ENCODE peak calls at places on chromosomes 7 and 10, in six cellular contexts. M, Z, V, B, L and W are unnamed samples.

GRCh38 chr10:7787857-7788639 is at the start of the genes ATP5F1C and KIN:
- DNase-seq in M (peak; percentile 96), Z (peak; percentile 98), V (peak; percentile 97), B (peak; percentile 98), L (peak; percentile 98), W (peak; percentile 95)

GRCh38 chr7:42624471-42624870 is 287.4 kb downstream of the C7orf25 start:
- DNase-seq in M (peak; percentile 27), Z (no peak), V (no peak), B (no peak), L (no peak), W (no peak)

GRCh38 chr10:124917168-124917938 is 24.6 kb upstream of the ZRANB1 start:
- DNase-seq in M (peak; percentile 45), Z (peak; percentile 56), V (peak; percentile 46), B (peak; percentile 56), L (peak; percentile 63), W (peak; percentile 29)

GRCh38 chr7:141480953-141481352 is 70.3 kb upstream of the AGK start:
- DNase-seq in M (no peak), Z (no peak), V (no peak), B (no peak), L (no peak), W (no peak)

GRCh38 chr7:42677751-42678231 is 234.1 kb downstream of the C7orf25 start:
- DNase-seq in M (peak; percentile 91), Z (no peak), V (no peak), B (no peak), L (peak; percentile 85), W (peak; percentile 78)

GRCh38 chr10:21572578-21572977 is 38.5 kb downstream of the MLLT10 start:
- DNase-seq in M (peak; percentile 78), Z (no peak), V (no peak), B (no peak), L (peak; percentile 77), W (peak; percentile 46)

GRCh38 chr10:84543077-84543476 is 214.7 kb downstream of the CCSER2 start:
- DNase-seq in M (no peak), Z (no peak), V (no peak), B (no peak), L (no peak), W (no peak)

GRCh38 chr10:78524941-78525340 is 491.3 kb downstream of the RPS24 start:
- DNase-seq in M (no peak), Z (no peak), V (no peak), B (no peak), L (no peak), W (no peak)

GRCh38 chr10:123769647-123770046 is 103.5 kb downstream of the GPR26 start:
- DNase-seq in M (no peak), Z (no peak), V (no peak), B (no peak), L (no peak), W (no peak)

GRCh38 chr10:15123749-15124184 is 26.6 kb downstream of the RPP38 start:
- DNase-seq in M (peak; percentile 93), Z (no peak), V (no peak), B (no peak), L (peak; percentile 90), W (peak; percentile 89)

GRCh38 chr7:90298145-90299038 is 22.7 kb downstream of the FAM237B start:
- DNase-seq in M (peak; percentile 76), Z (no peak), V (no peak), B (no peak), L (peak; percentile 85), W (peak; percentile 71)

GRCh38 chr10:13448216-13448615 is 80.6 kb downstream of the BEND7 start:
- DNase-seq in M (no peak), Z (no peak), V (no peak), B (no peak), L (peak; percentile 29), W (no peak)

GRCh38 chr10:15801641-15802040 is 58.7 kb downstream of the MINDY3 start:
- DNase-seq in M (no peak), Z (no peak), V (no peak), B (no peak), L (peak; percentile 18), W (no peak)

GRCh38 chr7:92698237-92698841 is 108.1 kb upstream of the FAM133B start:
- DNase-seq in M (peak; percentile 87), Z (peak; percentile 48), V (peak; percentile 62), B (no peak), L (peak; percentile 91), W (peak; percentile 83)

GRCh38 chr7:59986-60675 is 132.2 kb upstream of the FAM20C start:
- DNase-seq in M (no peak), Z (peak; percentile 25), V (no peak), B (peak; percentile 55), L (no peak), W (no peak)

GRCh38 chr7:26704786-26705185 is 159.6 kb downstream of the SKAP2 start:
- DNase-seq in M (peak; percentile 74), Z (no peak), V (no peak), B (no peak), L (peak; percentile 69), W (no peak)

GRCh38 chr7:157903715-157904114 is 566.9 kb downstream of the DNAJB6 start:
- DNase-seq in M (no peak), Z (no peak), V (no peak), B (no peak), L (no peak), W (no peak)

GRCh38 chr7:127392182-127392565 is 334 bp downstream of the ZNF800 start:
- DNase-seq in M (peak; percentile 58), Z (peak; percentile 71), V (peak; percentile 62), B (peak; percentile 81), L (peak; percentile 65), W (peak; percentile 62)

GRCh38 chr7:51016546-51016945 is 233.8 kb upstream of the GRB10 start:
- DNase-seq in M (no peak), Z (peak; percentile 25), V (no peak), B (no peak), L (no peak), W (no peak)

GRCh38 chr10:78149193-78149592 is 115.5 kb downstream of the RPS24 start:
- DNase-seq in M (peak; percentile 11), Z (no peak), V (no peak), B (no peak), L (peak; percentile 11), W (no peak)

GRCh38 chr7:141575164-141575563 is 24.0 kb downstream of the AGK start:
- DNase-seq in M (peak; percentile 26), Z (no peak), V (no peak), B (no peak), L (no peak), W (no peak)

GRCh38 chr7:106418094-106418493 is 133.3 kb upstream of the NAMPT start:
- DNase-seq in M (peak; percentile 85), Z (no peak), V (peak; percentile 25), B (no peak), L (peak; percentile 90), W (no peak)

GRCh38 chr10:56844939-56845529 is 484.0 kb upstream of the ZWINT start:
- DNase-seq in M (peak; percentile 10), Z (no peak), V (no peak), B (no peak), L (no peak), W (no peak)

GRCh38 chr10:47282657-47283018 is 17.4 kb upstream of the GDF10 start:
- DNase-seq in M (no peak), Z (no peak), V (no peak), B (no peak), L (no peak), W (no peak)

GRCh38 chr7:147809785-147810184 is 780.8 kb upstream of the C7orf33 start:
- DNase-seq in M (no peak), Z (no peak), V (no peak), B (no peak), L (no peak), W (no peak)

GRCh38 chr7:80736371-80736770 is 97.9 kb downstream of the CD36 start:
- DNase-seq in M (no peak), Z (no peak), V (no peak), B (no peak), L (no peak), W (no peak)

GRCh38 chr7:46003896-46004875 is 83.1 kb upstream of the IGFBP3 start:
- DNase-seq in M (peak; percentile 68), Z (no peak), V (no peak), B (no peak), L (peak; percentile 66), W (peak; percentile 83)

GRCh38 chr7:114416089-114416990 is 1.7 kb downstream of the FOXP2 start:
- DNase-seq in M (peak; percentile 21), Z (no peak), V (no peak), B (no peak), L (no peak), W (no peak)

GRCh38 chr7:127751062-127751722 is 99.2 kb downstream of the SND1 start:
- DNase-seq in M (peak; percentile 60), Z (no peak), V (no peak), B (no peak), L (peak; percentile 90), W (no peak)

DNA sequence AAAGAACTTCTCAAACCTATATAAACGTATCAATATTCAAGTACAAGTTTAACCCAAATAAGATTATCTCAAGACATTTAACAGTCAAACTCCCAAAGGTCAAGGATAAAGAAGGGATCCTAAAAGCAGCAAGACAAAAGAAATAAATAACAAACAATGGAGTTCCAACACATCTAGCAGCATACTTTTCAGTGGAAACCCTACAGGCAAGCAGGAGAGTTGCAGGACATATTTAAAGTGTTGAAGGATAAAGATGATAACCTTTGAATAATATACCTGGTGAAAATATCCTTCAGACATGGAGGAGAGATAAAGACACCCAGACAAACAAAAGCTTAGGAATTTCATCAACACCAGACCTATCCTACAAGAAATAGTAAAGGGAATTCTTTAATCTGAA is 82.8 kb downstream of the TES start:
- DNase-seq in M (no peak), Z (no peak), V (no peak), B (no peak), L (no peak), W (no peak)
- TF ChIP-seq CTCF in M (peak; percentile 31), Z (no peak), V (no peak), B (no peak), L (peak; percentile 32), W (peak; percentile 62)

GRCh38 chr10:3231951-3232730 is 59.6 kb upstream of the PITRM1 start:
- DNase-seq in M (peak; percentile 41), Z (no peak), V (no peak), B (no peak), L (peak; percentile 77), W (no peak)
- TF ChIP-seq CTCF in M (peak; percentile 31), Z (no peak), V (no peak), B (no peak), L (peak; percentile 57), W (peak; percentile 19)

DNA sequence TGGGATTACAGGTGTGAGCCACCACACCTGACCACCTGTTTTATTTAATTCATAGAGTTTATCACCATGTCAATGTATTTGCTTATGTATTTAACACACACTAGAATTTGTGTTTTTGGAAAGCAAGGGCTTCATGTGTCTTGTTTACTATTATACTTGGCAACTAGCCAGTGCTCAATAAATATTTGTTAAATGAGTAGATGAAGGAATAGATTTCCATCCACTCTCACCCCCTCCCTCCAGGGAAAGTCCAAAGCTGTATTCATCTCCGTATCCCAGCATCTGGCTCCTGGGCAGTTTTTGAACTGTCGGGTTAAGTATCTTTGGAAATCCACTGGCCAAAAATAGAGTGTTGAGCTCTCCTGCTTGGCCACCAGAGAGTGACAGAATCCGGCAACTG is 4.6 kb upstream of the RADIL start:
- DNase-seq in M (no peak), Z (no peak), V (no peak), B (no peak), L (no peak), W (no peak)
- TF ChIP-seq CTCF in M (no peak), Z (no peak), V (no peak), B (no peak), L (no peak), W (no peak)

DNA sequence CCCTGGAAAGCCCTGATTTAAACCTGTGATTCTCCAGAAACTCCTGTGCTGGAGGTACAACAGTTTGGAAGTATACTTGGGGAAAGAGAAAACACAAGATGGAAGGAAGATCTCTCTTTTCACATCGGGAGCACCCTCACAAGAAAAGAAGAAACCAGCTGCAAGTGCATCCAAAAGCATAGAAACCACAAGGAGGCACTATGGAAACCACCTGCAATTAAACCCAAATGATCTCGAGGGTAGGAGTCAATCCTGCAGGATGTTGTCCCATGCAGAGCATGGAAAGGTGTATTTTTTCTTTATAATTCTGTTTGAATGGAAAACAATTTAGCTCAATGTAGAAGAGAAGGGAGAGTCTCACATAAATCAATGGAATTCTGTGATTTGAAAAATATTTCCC is 210.5 kb downstream of the TWIST1 start:
- DNase-seq in M (no peak), Z (no peak), V (no peak), B (no peak), L (peak; percentile 15), W (no peak)
- TF ChIP-seq CTCF in M (no peak), Z (no peak), V (no peak), B (no peak), L (peak; percentile 36), W (no peak)